ENCODE peak calls at places on chromosome 17, in nine cellular contexts. Z, L, M, N, K, O, T, U and A are unnamed samples.

GRCh38 chr17:82237083-82237745 is 8.4 kb downstream of the SLC16A3 start:
- DNase-seq in N (peak; percentile 44), K (no peak), L (no peak), U (no peak), O (no peak), Z (no peak), M (no peak), T (no peak), A (no peak)

GRCh38 chr17:45171338-45172231 is 9.9 kb downstream of the HEXIM2 start:
- DNase-seq in K (no peak), Z (no peak), N (peak; percentile 73), U (no peak), T (peak; percentile 31), L (no peak), M (no peak), O (no peak), A (peak; percentile 55)

GRCh38 chr17:80217703-80218362 is 2.3 kb downstream of the SGSH start:
- DNase-seq in K (no peak), O (no peak), L (no peak), Z (no peak), U (no peak), M (no peak), T (no peak), N (no peak), A (no peak)

GRCh38 chr17:58319181-58320162 is 9.1 kb downstream of the TSPOAP1 start:
- DNase-seq in K (no peak), Z (no peak), M (no peak), O (no peak), L (no peak), N (peak; percentile 6), T (no peak), U (no peak), A (no peak)

GRCh38 chr17:79987187-79987889 is 48.3 kb downstream of the TBC1D16 start:
- DNase-seq in O (no peak), T (no peak), K (no peak), Z (no peak), M (no peak), U (no peak), L (no peak), N (no peak), A (no peak)

GRCh38 chr17:73823684-73824083 is 179.4 kb upstream of the SDK2 start:
- DNase-seq in K (no peak), T (no peak), M (no peak), L (no peak), O (no peak), N (no peak), U (no peak), Z (no peak), A (no peak)

GRCh38 chr17:57363998-57364645 is 107.8 kb downstream of the MSI2 start:
- DNase-seq in N (no peak), Z (no peak), M (no peak), T (no peak), L (no peak), K (no peak), U (no peak), O (no peak), A (no peak)

GRCh38 chr17:44132275-44132821 is 8.9 kb upstream of the HDAC5 start:
- DNase-seq in L (no peak), N (no peak), M (no peak), Z (no peak), O (no peak), K (no peak), U (no peak), T (peak; percentile 68), A (no peak)

GRCh38 chr17:58324409-58325288 is 3.9 kb downstream of the TSPOAP1 start:
- DNase-seq in K (no peak), O (no peak), N (peak; percentile 61), M (no peak), Z (no peak), U (no peak), T (peak; percentile 33), L (no peak), A (no peak)

GRCh38 chr17:82095777-82096708 is 2.0 kb downstream of the FASN start:
- DNase-seq in K (no peak), O (no peak), U (no peak), L (no peak), Z (no peak), M (no peak), T (no peak), N (no peak), A (no peak)

GRCh38 chr17:40707720-40708119 is 4.2 kb upstream of the KRT24 start:
- DNase-seq in K (no peak), N (no peak), Z (no peak), M (no peak), U (no peak), L (no peak), O (no peak), T (peak; percentile 7), A (peak; percentile 58)

GRCh38 chr17:47253541-47254402 is at the start of gene ITGB3:
- DNase-seq in T (peak; percentile 91), N (peak; percentile 81), O (peak; percentile 13), L (peak; percentile 59), M (peak; percentile 82), K (peak; percentile 49), U (peak; percentile 63), Z (no peak), A (peak; percentile 72)

GRCh38 chr17:4856937-4857314 is 23.8 kb downstream of the MINK1 start:
- DNase-seq in U (no peak), M (no peak), N (no peak), K (no peak), O (no peak), Z (no peak), L (no peak), T (no peak), A (no peak)

GRCh38 chr17:34318474-34318873 is 761 bp upstream of the CCL8 start:
- DNase-seq in N (peak; percentile 63), O (no peak), K (peak; percentile 0), M (peak; percentile 57), L (peak; percentile 5), T (peak; percentile 3), U (no peak), Z (no peak), A (no peak)

GRCh38 chr17:79852748-79853147 is 13.5 kb upstream of the CBX4 start:
- DNase-seq in U (no peak), O (no peak), L (no peak), T (peak; percentile 41), K (no peak), Z (no peak), M (no peak), N (no peak), A (no peak)

GRCh38 chr17:38588775-38589174 is 17.0 kb downstream of the SRCIN1 start:
- DNase-seq in M (no peak), U (no peak), K (no peak), T (no peak), Z (no peak), N (no peak), L (no peak), O (no peak), A (no peak)

GRCh38 chr17:59848778-59849177 is 44.0 kb downstream of the TUBD1 start:
- DNase-seq in Z (no peak), O (no peak), U (no peak), L (no peak), N (no peak), T (no peak), K (no peak), M (peak; percentile 72), A (peak; percentile 74)

GRCh38 chr17:17474341-17474740 is 2.5 kb upstream of the MED9 start:
- DNase-seq in O (no peak), Z (no peak), K (no peak), T (no peak), N (no peak), M (no peak), L (no peak), U (no peak), A (no peak)

GRCh38 chr17:50557265-50558029 is 3.1 kb upstream of the CACNA1G start:
- DNase-seq in T (no peak), L (no peak), K (no peak), Z (no peak), U (no peak), M (no peak), N (no peak), O (no peak), A (no peak)

GRCh38 chr17:7014995-7015586 is 2.7 kb downstream of the RNASEK start:
- DNase-seq in N (no peak), K (no peak), O (peak; percentile 50), Z (no peak), L (peak; percentile 69), U (peak; percentile 82), M (no peak), T (peak; percentile 67), A (no peak)

GRCh38 chr17:75720656-75721462 is at the start of gene ITGB4:
- DNase-seq in Z (no peak), L (peak; percentile 29), U (peak; percentile 74), K (no peak), N (peak; percentile 87), T (peak; percentile 25), O (peak; percentile 13), M (peak; percentile 20), A (peak; percentile 78)

GRCh38 chr17:57396515-57396921 is 140.2 kb downstream of the MSI2 start:
- DNase-seq in M (no peak), Z (no peak), O (no peak), T (no peak), U (no peak), L (no peak), K (no peak), N (no peak), A (no peak)

GRCh38 chr17:36072431-36073121 is 8.5 kb downstream of the CCL18 start:
- DNase-seq in O (peak; percentile 69), U (peak; percentile 14), T (peak; percentile 48), K (peak; percentile 50), L (peak; percentile 76), Z (no peak), M (peak; percentile 78), N (peak; percentile 83), A (peak; percentile 58)

GRCh38 chr17:32629563-32630190 is 142.9 kb downstream of the CDK5R1 start:
- DNase-seq in L (no peak), T (no peak), N (no peak), U (no peak), O (no peak), K (no peak), Z (no peak), M (no peak), A (no peak)

GRCh38 chr17:7132511-7133094 is 18.0 kb upstream of the ASGR2 start:
- DNase-seq in U (peak; percentile 63), K (no peak), N (peak; percentile 73), T (no peak), L (no peak), M (peak; percentile 49), Z (no peak), O (peak; percentile 8), A (no peak)